ENCODE peak calls at places on chromosomes 5 and 9, in ten cellular contexts. W is fibroblast of the aortic adventitia; R is GM13976; U is mammary epithelial cell; A is effector memory CD4-positive, alpha-beta T cell; Y is 8988T; S is EL; D is psoas muscle; Q is left ventricle myocardium inferior; Z is mucosa of gallbladder. P is an unnamed sample.

GRCh38 chr5:126921471-126922091 is 108.8 kb downstream of the MARCHF3 start:
- DNase-seq in W (no peak), A (no peak), D (no peak), Q (no peak), Y (no peak), Z (no peak), S (no peak), U (no peak), R (no peak), P (no peak)

GRCh38 chr5:102811962-102812361 is 56.9 kb downstream of the PAM start:
- DNase-seq in D (no peak), A (no peak), R (no peak), Q (no peak), W (peak), Z (no peak), Y (no peak), S (peak), U (peak), P (no peak)

GRCh38 chr5:40258205-40258604 is 421.5 kb upstream of the PTGER4 start:
- DNase-seq in U (no peak), D (no peak), Q (no peak), Z (no peak), A (no peak), W (no peak), S (no peak), R (no peak), Y (no peak), P (no peak)

GRCh38 chr5:132411382-132411925 is 41.9 kb downstream of the SLC22A5 start:
- DNase-seq in D (no peak), U (no peak), Y (no peak), S (no peak), Z (no peak), A (no peak), R (no peak), Q (no peak), W (no peak), P (no peak)

GRCh38 chr5:121503111-121503840 is 348.4 kb upstream of the FTMT start:
- DNase-seq in S (no peak), D (no peak), A (no peak), R (no peak), Y (no peak), Z (no peak), U (no peak), W (no peak), Q (peak), P (no peak)

GRCh38 chr5:218457-219289 is 553 bp downstream of the SDHA start:
- DNase-seq in S (peak), Y (peak), U (peak), Z (no peak), Q (no peak), D (peak), R (peak), W (peak), A (no peak), P (no peak)

GRCh38 chr9:121741198-121741918 is 89.9 kb downstream of the DAB2IP start:
- DNase-seq in Q (no peak), D (no peak), W (no peak), R (no peak), A (no peak), Z (no peak), S (no peak), U (peak), Y (no peak), P (no peak)

GRCh38 chr5:139138790-139139189 is 59.4 kb downstream of the SIL1 start:
- DNase-seq in Q (peak), Y (peak), Z (no peak), D (peak), A (no peak), R (no peak), S (peak), W (peak), U (peak), P (no peak)

GRCh38 chr9:104914458-104914857 is 13.5 kb downstream of the ABCA1 start:
- DNase-seq in Q (no peak), Y (no peak), D (no peak), W (no peak), R (no peak), U (no peak), A (no peak), S (no peak), Z (no peak), P (no peak)

GRCh38 chr9:272251-273213 is 57.9 kb downstream of the DOCK8 start:
- DNase-seq in D (no peak), Q (no peak), U (no peak), A (peak), R (peak), Y (no peak), W (no peak), Z (peak), S (no peak), P (no peak)

GRCh38 chr5:60148356-60148755 is 254.8 kb upstream of the PDE4D start:
- DNase-seq in S (peak), A (no peak), U (no peak), Q (no peak), D (no peak), Z (no peak), R (no peak), W (peak), Y (no peak), P (no peak)

GRCh38 chr5:68011801-68012200 is 203.8 kb upstream of the PIK3R1 start:
- DNase-seq in U (no peak), Z (no peak), R (no peak), S (peak), Q (no peak), Y (no peak), D (no peak), A (no peak), W (no peak), P (no peak)

GRCh38 chr9:137431416-137431931 is 8.3 kb downstream of the NOXA1 start:
- DNase-seq in Y (no peak), Z (no peak), U (no peak), Q (no peak), R (no peak), W (no peak), A (no peak), S (no peak), D (peak), P (peak)

GRCh38 chr9:97763884-97764283 is 66.7 kb upstream of the XPA start:
- DNase-seq in A (no peak), Q (no peak), Y (no peak), W (no peak), D (no peak), S (no peak), U (no peak), R (no peak), Z (no peak), P (no peak)

P was measured in suprapubic skin.